ENCODE peak calls at places on chromosome 20, in six cellular contexts. One of them, this sample, is unnamed. For H3K4me1, the result is how much of the 10 kb centered on the place peaks cover.

GRCh38 chr20:9329356-9330092 is 184.9 kb upstream of the LAMP5 start:
- DNase-seq in mesenchymal stem cell: no peak
- DNase-seq in neuronal stem cell: no peak
- DNase-seq in IMR-90: no peak
- DNase-seq in trophoblast cell: peak
- DNase-seq in H9: no peak
- DNase-seq in this sample: no peak

GRCh38 chr20:24957326-24957996 is 8.4 kb downstream of the CST7 start:
- DNase-seq in mesenchymal stem cell: no peak
- DNase-seq in neuronal stem cell: no peak
- DNase-seq in IMR-90: no peak
- DNase-seq in trophoblast cell: no peak
- DNase-seq in H9: peak
- DNase-seq in this sample: peak

GRCh38 chr20:20744170-20744725 is 31.8 kb upstream of the RALGAPA2 start:
- DNase-seq in mesenchymal stem cell: no peak
- DNase-seq in neuronal stem cell: no peak
- DNase-seq in IMR-90: no peak
- DNase-seq in trophoblast cell: no peak
- DNase-seq in H9: no peak
- DNase-seq in this sample: no peak

GRCh38 chr20:55977723-55978481 is 27.4 kb downstream of the CBLN4 start:
- DNase-seq in mesenchymal stem cell: no peak
- DNase-seq in neuronal stem cell: no peak
- DNase-seq in IMR-90: no peak
- DNase-seq in trophoblast cell: no peak
- DNase-seq in H9: no peak
- DNase-seq in this sample: no peak

GRCh38 chr20:11891081-11891826 is 26.4 kb upstream of the BTBD3 start:
- DNase-seq in mesenchymal stem cell: peak
- DNase-seq in neuronal stem cell: peak
- DNase-seq in IMR-90: peak
- DNase-seq in trophoblast cell: peak
- DNase-seq in H9: peak
- DNase-seq in this sample: peak

GRCh38 chr20:57523782-57524181 is 1.2 kb downstream of the CTCFL start:
- DNase-seq in mesenchymal stem cell: no peak
- DNase-seq in neuronal stem cell: no peak
- DNase-seq in IMR-90: no peak
- DNase-seq in trophoblast cell: no peak
- DNase-seq in H9: no peak
- DNase-seq in this sample: no peak

GRCh38 chr20:24665741-24666191 is 196.3 kb downstream of the SYNDIG1 start:
- DNase-seq in mesenchymal stem cell: no peak
- DNase-seq in neuronal stem cell: no peak
- DNase-seq in IMR-90: no peak
- DNase-seq in trophoblast cell: no peak
- DNase-seq in H9: no peak
- DNase-seq in this sample: no peak

GRCh38 chr20:6829510-6830116 is 62.1 kb downstream of the BMP2 start:
- DNase-seq in mesenchymal stem cell: no peak
- DNase-seq in neuronal stem cell: no peak
- DNase-seq in IMR-90: peak
- DNase-seq in trophoblast cell: no peak
- DNase-seq in H9: no peak
- DNase-seq in this sample: no peak

GRCh38 chr20:57089701-57090144 is 176.7 kb downstream of the BMP7 start:
- DNase-seq in mesenchymal stem cell: peak
- DNase-seq in neuronal stem cell: peak
- DNase-seq in IMR-90: peak
- DNase-seq in trophoblast cell: peak
- DNase-seq in H9: peak
- DNase-seq in this sample: peak

GRCh38 chr20:62331347-62331746 is 28.6 kb downstream of the ADRM1 start:
- DNase-seq in mesenchymal stem cell: no peak
- DNase-seq in neuronal stem cell: no peak
- DNase-seq in IMR-90: no peak
- DNase-seq in trophoblast cell: no peak
- DNase-seq in H9: no peak
- DNase-seq in this sample: no peak
- H4K91ac ChIP-seq in mesenchymal stem cell: no peak
- H4K91ac ChIP-seq in neuronal stem cell: no peak
- H4K91ac ChIP-seq in IMR-90: no peak
- H4K91ac ChIP-seq in trophoblast cell: no peak
- H4K91ac ChIP-seq in H9: no peak
- H4K91ac ChIP-seq in this sample: no peak

GRCh38 chr20:17810847-17811604 is 111.3 kb downstream of the BANF2 start:
- DNase-seq in mesenchymal stem cell: no peak
- DNase-seq in neuronal stem cell: no peak
- DNase-seq in IMR-90: no peak
- DNase-seq in trophoblast cell: no peak
- DNase-seq in H9: no peak
- DNase-seq in this sample: no peak
- H2AFZ ChIP-seq in mesenchymal stem cell: no peak
- H2AFZ ChIP-seq in neuronal stem cell: no peak
- H2AFZ ChIP-seq in IMR-90: peak
- H2AFZ ChIP-seq in trophoblast cell: no peak
- H2AFZ ChIP-seq in H9: no peak
- H2AFZ ChIP-seq in this sample: no peak

GRCh38 chr20:50921055-50921454 is 10.2 kb downstream of the ADNP start:
- DNase-seq in mesenchymal stem cell: no peak
- DNase-seq in neuronal stem cell: no peak
- DNase-seq in IMR-90: no peak
- DNase-seq in trophoblast cell: no peak
- DNase-seq in H9: no peak
- DNase-seq in this sample: no peak
- H3K4me1 ChIP-seq in mesenchymal stem cell: under half
- H3K4me1 ChIP-seq in neuronal stem cell: under half
- H3K4me1 ChIP-seq in IMR-90: under half
- H3K4me1 ChIP-seq in trophoblast cell: under half
- H3K4me1 ChIP-seq in H9: under half
- H3K4me1 ChIP-seq in this sample: under half

GRCh38 chr20:1711266-1711665 is 53.7 kb upstream of the SIRPG start:
- DNase-seq in mesenchymal stem cell: no peak
- DNase-seq in neuronal stem cell: no peak
- DNase-seq in IMR-90: no peak
- DNase-seq in trophoblast cell: no peak
- DNase-seq in H9: no peak
- DNase-seq in this sample: no peak

GRCh38 chr20:1711826-1712601 is 54.4 kb upstream of the SIRPG start:
- DNase-seq in mesenchymal stem cell: no peak
- DNase-seq in neuronal stem cell: no peak
- DNase-seq in IMR-90: no peak
- DNase-seq in trophoblast cell: peak
- DNase-seq in H9: no peak
- DNase-seq in this sample: no peak

GRCh38 chr20:1707588-1708449 is 50.2 kb upstream of the SIRPG start:
- DNase-seq in mesenchymal stem cell: no peak
- DNase-seq in neuronal stem cell: no peak
- DNase-seq in IMR-90: no peak
- DNase-seq in trophoblast cell: peak
- DNase-seq in H9: no peak
- DNase-seq in this sample: no peak

GRCh38 chr20:1710484-1710883 is 52.9 kb upstream of the SIRPG start:
- DNase-seq in mesenchymal stem cell: no peak
- DNase-seq in neuronal stem cell: no peak
- DNase-seq in IMR-90: no peak
- DNase-seq in trophoblast cell: no peak
- DNase-seq in H9: no peak
- DNase-seq in this sample: no peak

GRCh38 chr20:1712634-1713625 is 55.4 kb upstream of the SIRPG start:
- DNase-seq in mesenchymal stem cell: no peak
- DNase-seq in neuronal stem cell: no peak
- DNase-seq in IMR-90: no peak
- DNase-seq in trophoblast cell: peak
- DNase-seq in H9: no peak
- DNase-seq in this sample: no peak
- H4K91ac ChIP-seq in mesenchymal stem cell: no peak
- H4K91ac ChIP-seq in neuronal stem cell: no peak
- H4K91ac ChIP-seq in IMR-90: no peak
- H4K91ac ChIP-seq in trophoblast cell: no peak
- H4K91ac ChIP-seq in H9: no peak
- H4K91ac ChIP-seq in this sample: no peak

DNA sequence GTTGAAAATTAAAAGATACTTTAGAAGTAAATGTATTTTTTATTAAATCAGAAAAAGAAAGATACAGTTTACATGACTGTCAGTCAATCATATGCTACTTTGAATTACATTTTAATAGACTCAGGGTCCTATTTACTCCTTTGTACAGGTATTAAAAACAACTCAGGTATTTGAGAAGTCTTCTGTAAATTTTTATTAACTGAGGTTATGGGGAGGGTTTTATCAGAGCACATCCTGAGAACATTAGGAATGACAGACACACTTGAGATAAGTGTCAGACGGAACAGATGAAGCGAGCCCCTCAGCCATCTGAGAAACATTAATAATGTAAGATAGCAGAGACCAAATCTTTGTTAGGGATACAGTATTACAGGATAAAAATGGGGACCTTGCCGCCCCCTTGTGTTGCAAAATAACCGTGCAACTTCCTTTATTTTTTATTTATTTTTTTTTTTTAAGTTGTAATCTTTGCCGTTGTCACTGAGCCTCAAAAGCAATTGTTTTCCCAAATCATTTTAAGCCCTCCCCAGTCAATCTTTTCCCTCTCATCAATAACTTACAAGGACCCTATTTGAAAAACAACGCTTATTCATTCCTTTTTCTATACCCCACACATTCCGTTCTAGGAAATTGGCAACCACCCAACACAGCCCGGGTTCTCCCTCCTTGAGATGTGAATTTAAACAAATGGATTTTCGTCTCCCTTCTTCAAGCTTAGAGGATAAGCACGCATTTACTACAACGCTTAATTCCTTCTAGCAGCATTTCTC is 126.7 kb downstream of the BCAS1 start:
- DNase-seq in mesenchymal stem cell: peak
- DNase-seq in neuronal stem cell: no peak
- DNase-seq in IMR-90: peak
- DNase-seq in trophoblast cell: peak
- DNase-seq in H9: no peak
- DNase-seq in this sample: no peak
- H2AFZ ChIP-seq in mesenchymal stem cell: no peak
- H2AFZ ChIP-seq in neuronal stem cell: no peak
- H2AFZ ChIP-seq in IMR-90: no peak
- H2AFZ ChIP-seq in trophoblast cell: no peak
- H2AFZ ChIP-seq in H9: no peak
- H2AFZ ChIP-seq in this sample: no peak

DNA sequence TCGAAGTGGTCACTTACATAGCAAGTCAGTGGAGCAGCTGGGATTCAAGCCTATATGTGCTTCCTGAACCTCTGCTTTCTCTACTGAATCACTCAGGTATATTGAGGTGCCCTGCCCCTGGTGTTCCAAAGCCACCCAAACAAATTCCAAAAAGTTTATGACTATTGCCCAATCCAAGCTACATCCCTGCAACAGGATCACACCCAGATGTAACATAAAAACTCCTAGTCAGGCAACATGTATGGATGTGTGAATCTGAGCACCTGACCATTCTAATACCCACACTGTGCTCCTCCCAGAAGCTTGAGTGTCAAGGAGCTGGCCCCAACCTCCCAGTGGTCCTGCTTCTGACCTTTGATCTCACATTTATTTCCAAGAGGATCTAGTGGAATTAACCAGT is 39.5 kb upstream of the SIRPA start:
- DNase-seq in mesenchymal stem cell: no peak
- DNase-seq in neuronal stem cell: no peak
- DNase-seq in IMR-90: no peak
- DNase-seq in trophoblast cell: no peak
- DNase-seq in H9: no peak
- DNase-seq in this sample: no peak
- H3K4me1 ChIP-seq in mesenchymal stem cell: under half
- H3K4me1 ChIP-seq in neuronal stem cell: under half
- H3K4me1 ChIP-seq in IMR-90: under half
- H3K4me1 ChIP-seq in trophoblast cell: under half
- H3K4me1 ChIP-seq in H9: under half
- H3K4me1 ChIP-seq in this sample: under half

This sample was measured in H1.